ENCODE peak calls at places on chromosomes 11 and 22, in five cellular contexts. Y is SJCRH30; D is left lung; R is CD4-positive, alpha-beta memory T cell; U is coronary artery. G is an unnamed sample.

GRCh38 chr11:32451808-32452207 is 16.5 kb upstream of the WT1 start:
- DNase-seq in R (no peak), D (no peak), U (no peak), Y (no peak), G (no peak)

GRCh38 chr11:27194976-27195375 is 154.4 kb downstream of the BBOX1 start:
- DNase-seq in R (no peak), D (no peak), Y (no peak), U (no peak), G (no peak)

GRCh38 chr11:77502501-77502900 is 28.6 kb upstream of the PAK1 start:
- DNase-seq in Y (no peak), U (no peak), D (no peak), R (no peak), G (no peak)

GRCh38 chr11:23732026-23732425 is 764.8 kb upstream of the LUZP2 start:
- DNase-seq in D (no peak), R (no peak), U (no peak), Y (no peak), G (no peak)

GRCh38 chr11:80733776-80734175 is 1292.9 kb upstream of the TENM4 start:
- DNase-seq in U (no peak), Y (no peak), R (no peak), D (no peak), G (no peak)

GRCh38 chr11:124745835-124746620 is 6.0 kb downstream of the VSIG2 start:
- DNase-seq in R (no peak), U (no peak), D (peak; percentile 80), Y (no peak), G (no peak)

GRCh38 chr22:44448271-44448780 is 49.7 kb downstream of the RTL6 start:
- DNase-seq in U (no peak), D (peak; percentile 61), R (no peak), Y (peak; percentile 11), G (no peak)

GRCh38 chr11:36069576-36070214 is 125.8 kb downstream of the LDLRAD3 start:
- DNase-seq in D (no peak), R (no peak), U (no peak), Y (peak; percentile 26), G (no peak)

GRCh38 chr11:114060402-114061052 is 1.0 kb downstream of the ZBTB16 start:
- DNase-seq in D (peak; percentile 94), Y (no peak), U (no peak), R (no peak), G (no peak)

GRCh38 chr11:62851807-62852522 is 12.6 kb upstream of the WDR74 start:
- DNase-seq in Y (no peak), R (no peak), D (no peak), U (no peak), G (no peak)

GRCh38 chr11:133265536-133265935 is 266.8 kb downstream of the OPCML start:
- DNase-seq in U (no peak), Y (no peak), D (no peak), R (no peak), G (no peak)

GRCh38 chr22:43133401-43133800 is 9.8 kb downstream of the MCAT start:
- DNase-seq in D (no peak), U (no peak), Y (no peak), R (no peak), G (no peak)

GRCh38 chr11:12860827-12861226 is 148.3 kb upstream of the RASSF10 start:
- DNase-seq in R (no peak), Y (no peak), D (no peak), U (no peak), G (no peak)

GRCh38 chr11:44605068-44605708 is 39.7 kb downstream of the CD82 start:
- DNase-seq in U (no peak), D (peak; percentile 65), R (no peak), Y (no peak), G (no peak)

GRCh38 chr11:86230196-86230813 is 14.2 kb upstream of the EED start:
- DNase-seq in Y (no peak), D (no peak), U (no peak), R (no peak), G (no peak)

GRCh38 chr22:49838771-49839717 is 11.4 kb upstream of the BRD1 start:
- DNase-seq in U (no peak), D (peak; percentile 70), Y (no peak), R (peak; percentile 94), G (peak; percentile 95)

GRCh38 chr11:64767344-64768299 is 7.8 kb upstream of the PYGM start:
- DNase-seq in D (peak; percentile 84), R (peak; percentile 78), Y (peak; percentile 67), U (peak; percentile 84), G (peak; percentile 81)

GRCh38 chr11:945986-946385 is 20.3 kb downstream of the AP2A2 start:
- DNase-seq in Y (no peak), U (no peak), D (peak; percentile 12), R (no peak), G (no peak)

GRCh38 chr22:27857441-27857840 is 55.9 kb upstream of the MN1 start:
- DNase-seq in Y (no peak), U (no peak), R (no peak), D (no peak), G (no peak)

GRCh38 chr22:50628543-50629134 is 687 bp upstream of the ARSA start:
- DNase-seq in D (no peak), R (no peak), Y (no peak), U (no peak), G (no peak)

GRCh38 chr11:105206633-105207032 is 67.1 kb upstream of the CARD18 start:
- DNase-seq in D (no peak), Y (no peak), R (no peak), U (no peak), G (no peak)

GRCh38 chr11:14093065-14093464 is 130.5 kb downstream of the SPON1 start:
- DNase-seq in U (no peak), Y (no peak), R (no peak), D (no peak), G (no peak)

DNA sequence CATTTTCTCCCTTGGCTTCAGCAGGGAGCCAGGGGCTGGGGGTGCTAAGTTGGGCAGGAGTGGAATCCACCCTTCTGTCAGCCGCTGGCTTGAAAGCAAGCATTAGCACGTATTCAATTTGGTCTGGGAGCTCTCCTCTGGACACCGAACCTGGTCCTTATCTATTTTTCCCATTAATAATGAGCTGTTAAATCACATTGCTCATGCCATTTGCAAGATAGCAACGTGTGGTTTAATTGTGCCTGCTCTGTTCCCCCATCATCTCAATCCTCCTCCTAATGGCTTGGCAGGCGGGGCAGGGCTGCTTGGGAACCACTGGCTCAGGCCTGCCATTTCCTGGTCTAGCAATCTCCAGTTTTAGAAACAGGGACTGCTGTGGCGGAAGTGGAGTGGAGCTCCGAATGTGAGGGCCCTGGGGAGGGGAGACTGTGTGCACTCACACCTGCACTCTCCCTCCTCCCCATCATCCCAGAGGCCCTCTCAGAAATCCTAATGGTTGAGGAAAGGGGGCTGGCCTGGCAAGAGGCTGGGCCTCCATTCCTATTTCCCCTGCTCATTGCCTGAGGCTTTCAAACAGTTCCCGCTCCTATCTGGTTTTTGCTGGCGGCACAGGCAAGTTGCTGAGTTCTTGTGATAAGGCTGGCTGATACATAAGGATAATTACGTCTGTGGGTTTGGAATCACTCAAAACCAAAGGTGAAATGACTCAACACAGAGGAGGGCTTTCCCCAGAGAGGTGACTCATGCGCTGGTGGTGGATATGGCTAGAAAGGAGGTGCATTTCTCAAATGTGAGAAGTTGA is 201.2 kb upstream of the E2F8 start:
- DNase-seq in Y (peak; percentile 74), R (no peak), U (no peak), D (no peak), G (no peak)
- H3K27ac ChIP-seq in Y (peak overlapping the region; percentile 6), R (no peak overlapping the region), U (no peak overlapping the region), D (no peak overlapping the region), G (no peak overlapping the region)

GRCh38 chr11:134724106-134724778 is 312.2 kb upstream of the B3GAT1 start:
- DNase-seq in Y (no peak), U (no peak), R (no peak), D (no peak), G (no peak)

GRCh38 chr11:134727204-134727603 is 315.2 kb upstream of the B3GAT1 start:
- DNase-seq in U (no peak), Y (no peak), D (no peak), R (no peak), G (no peak)

GRCh38 chr11:134725211-134725610 is 313.2 kb upstream of the B3GAT1 start:
- DNase-seq in Y (no peak), U (no peak), R (no peak), D (no peak), G (no peak)

GRCh38 chr11:134725939-134726639 is 314.0 kb upstream of the B3GAT1 start:
- DNase-seq in Y (no peak), U (no peak), D (no peak), R (no peak), G (no peak)

GRCh38 chr11:134724779-134725140 is 312.7 kb upstream of the B3GAT1 start:
- DNase-seq in R (no peak), D (no peak), U (no peak), Y (no peak), G (no peak)
- H3K27ac ChIP-seq in R (no peak overlapping the region), D (no peak overlapping the region), U (no peak overlapping the region), Y (no peak overlapping the region), G (no peak overlapping the region)

GRCh38 chr11:68525320-68525719 is 64.8 kb downstream of the PPP6R3 start:
- DNase-seq in R (no peak), Y (no peak), U (no peak), D (no peak), G (no peak)
- H3K27ac ChIP-seq in R (no peak overlapping the region), Y (no peak overlapping the region), U (no peak overlapping the region), D (no peak overlapping the region), G (no peak overlapping the region)

GRCh38 chr11:10908215-10908990 is 50.5 kb upstream of the ZBED5 start:
- DNase-seq in U (no peak), D (no peak), R (no peak), Y (peak; percentile 58), G (no peak)
- H3K27ac ChIP-seq in U (no peak overlapping the region), D (no peak overlapping the region), R (no peak overlapping the region), Y (peak overlapping the region; percentile 15), G (no peak overlapping the region)

DNA sequence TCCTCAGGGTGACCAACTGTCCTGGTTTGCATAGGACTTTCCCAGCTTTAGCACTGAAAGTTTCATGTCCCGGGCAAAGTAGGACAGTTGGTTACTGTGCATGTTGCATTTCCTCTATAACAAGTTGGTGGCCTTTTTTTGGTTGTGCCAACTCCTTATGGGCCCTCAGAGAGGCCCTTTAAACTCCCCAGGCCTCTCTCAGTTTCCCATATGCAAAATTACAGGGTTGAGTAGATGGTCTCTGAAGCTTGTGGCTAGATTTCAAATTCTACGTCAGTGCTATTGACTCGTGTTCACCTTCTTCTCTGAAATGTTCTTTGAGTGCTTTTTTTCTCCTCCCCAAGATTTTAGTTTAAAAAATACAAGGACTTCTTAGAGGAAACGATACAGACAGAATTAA is 92.5 kb downstream of the MYO18B start:
- DNase-seq in R (no peak), D (no peak), U (no peak), Y (no peak), G (no peak)
- H3K27ac ChIP-seq in R (no peak overlapping the region), D (no peak overlapping the region), U (no peak overlapping the region), Y (no peak overlapping the region), G (no peak overlapping the region)

DNA sequence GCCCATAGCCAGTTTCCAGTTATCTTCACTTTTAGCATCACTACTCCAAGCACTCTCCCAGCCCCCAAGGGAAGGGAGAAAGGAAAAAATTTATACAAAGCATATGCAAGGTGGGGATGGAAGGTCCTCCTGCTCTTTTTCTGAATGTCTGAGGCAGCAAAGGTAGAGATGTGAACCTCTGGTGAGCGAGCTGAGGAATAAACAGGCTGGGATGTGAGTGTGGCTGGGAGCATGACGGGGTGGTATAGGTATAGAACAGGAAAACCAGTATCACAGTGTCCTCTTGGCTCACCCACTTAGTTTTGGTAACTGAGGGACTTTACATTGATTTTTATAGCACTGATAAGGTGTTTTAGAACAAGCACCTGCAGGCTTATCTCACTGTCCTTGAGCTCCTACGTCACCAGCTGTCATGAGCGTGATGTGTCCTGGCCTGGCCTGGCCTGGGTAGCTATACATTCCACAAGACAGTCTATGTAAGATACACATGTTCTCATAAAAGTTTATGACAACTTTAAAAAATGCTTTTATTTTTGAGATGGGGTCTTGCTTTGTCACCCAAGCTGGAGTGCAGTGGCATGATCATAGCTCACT is 10.3 kb upstream of the POLD3 start:
- DNase-seq in R (no peak), Y (no peak), D (no peak), U (peak; percentile 33), G (no peak)
- H3K27ac ChIP-seq in R (no peak overlapping the region), Y (no peak overlapping the region), D (peak overlapping the region; percentile 41), U (no peak overlapping the region), G (no peak overlapping the region)

GRCh38 chr22:24093855-24094254 is 82.8 kb downstream of the CABIN1 start:
- DNase-seq in R (no peak), D (no peak), U (peak; percentile 41), Y (no peak), G (no peak)
- H3K27ac ChIP-seq in R (no peak overlapping the region), D (no peak overlapping the region), U (no peak overlapping the region), Y (no peak overlapping the region), G (no peak overlapping the region)